ENCODE peak calls at places on chromosomes 16 and 17, in four cellular contexts. One of them, this sample, is unnamed.

GRCh38 chr17:20118280-20118679 is 109.1 kb downstream of the SPECC1 start:
- DNase-seq in A549: no peak
- DNase-seq in Calu3: no peak
- DNase-seq in upper lobe of left lung: no peak
- DNase-seq in this sample: no peak

GRCh38 chr16:84053237-84053636 is 10.6 kb upstream of the SLC38A8 start:
- DNase-seq in A549: no peak
- DNase-seq in upper lobe of left lung: no peak
- DNase-seq in Calu3: no peak
- DNase-seq in this sample: no peak

GRCh38 chr16:50697881-50698767 is 4.7 kb downstream of the NOD2 start:
- DNase-seq in Calu3: peak
- DNase-seq in upper lobe of left lung: no peak
- DNase-seq in A549: no peak
- DNase-seq in this sample: peak

GRCh38 chr17:61152898-61153297 is 246.7 kb upstream of the TBX2 start:
- DNase-seq in upper lobe of left lung: no peak
- DNase-seq in Calu3: no peak
- DNase-seq in A549: no peak
- DNase-seq in this sample: no peak

GRCh38 chr17:30113213-30113612 is 3.4 kb upstream of the NSRP1 start:
- DNase-seq in Calu3: peak
- DNase-seq in A549: peak
- DNase-seq in upper lobe of left lung: no peak
- DNase-seq in this sample: peak

GRCh38 chr17:4948166-4948996 is at the start of gene PFN1:
- DNase-seq in upper lobe of left lung: peak
- DNase-seq in Calu3: peak
- DNase-seq in A549: peak
- DNase-seq in this sample: peak

GRCh38 chr17:58329808-58330543 is 1.4 kb upstream of the TSPOAP1 start:
- DNase-seq in Calu3: no peak
- DNase-seq in upper lobe of left lung: no peak
- DNase-seq in A549: no peak
- DNase-seq in this sample: no peak

GRCh38 chr16:88724855-88725555 is 18.7 kb downstream of the CTU2 start:
- DNase-seq in Calu3: no peak
- DNase-seq in A549: no peak
- DNase-seq in upper lobe of left lung: peak
- DNase-seq in this sample: no peak

GRCh38 chr17:7097940-7098339 is 16.7 kb downstream of the ASGR2 start:
- DNase-seq in A549: no peak
- DNase-seq in upper lobe of left lung: no peak
- DNase-seq in Calu3: no peak
- DNase-seq in this sample: peak

GRCh38 chr17:21242026-21242700 is 11.0 kb downstream of the NATD1 start:
- DNase-seq in A549: no peak
- DNase-seq in upper lobe of left lung: no peak
- DNase-seq in Calu3: no peak
- DNase-seq in this sample: peak

GRCh38 chr16:1493746-1494094 is 560 bp downstream of the TELO2 start:
- DNase-seq in upper lobe of left lung: no peak
- DNase-seq in A549: no peak
- DNase-seq in Calu3: no peak
- DNase-seq in this sample: no peak

GRCh38 chr17:28327031-28327607 is 8.1 kb downstream of the TMEM97 start:
- DNase-seq in Calu3: no peak
- DNase-seq in A549: no peak
- DNase-seq in upper lobe of left lung: no peak
- DNase-seq in this sample: no peak

GRCh38 chr17:18981642-18982424 is 22.7 kb downstream of the FAM83G start:
- DNase-seq in Calu3: peak
- DNase-seq in A549: peak
- DNase-seq in upper lobe of left lung: peak
- DNase-seq in this sample: peak

GRCh38 chr16:52283581-52284375 is 263.2 kb downstream of the TOX3 start:
- DNase-seq in A549: no peak
- DNase-seq in upper lobe of left lung: no peak
- DNase-seq in Calu3: no peak
- DNase-seq in this sample: no peak

GRCh38 chr16:85428899-85429775 is 184.0 kb upstream of the GSE1 start:
- DNase-seq in upper lobe of left lung: peak
- DNase-seq in Calu3: no peak
- DNase-seq in A549: no peak
- DNase-seq in this sample: no peak

GRCh38 chr17:41599680-41600079 is 12.9 kb downstream of the KRT16 start:
- DNase-seq in A549: no peak
- DNase-seq in upper lobe of left lung: no peak
- DNase-seq in Calu3: no peak
- DNase-seq in this sample: no peak
- TF ChIP-seq CTCF in A549: no peak
- TF ChIP-seq CTCF in upper lobe of left lung: no peak
- TF ChIP-seq CTCF in Calu3: no peak
- TF ChIP-seq CTCF in this sample: no peak

GRCh38 chr17:9729034-9729650 is 62.2 kb downstream of the DHRS7C start:
- DNase-seq in Calu3: peak
- DNase-seq in A549: peak
- DNase-seq in upper lobe of left lung: no peak
- DNase-seq in this sample: peak

GRCh38 chr17:9728005-9728404 is 63.4 kb downstream of the DHRS7C start:
- DNase-seq in A549: no peak
- DNase-seq in upper lobe of left lung: no peak
- DNase-seq in Calu3: no peak
- DNase-seq in this sample: no peak

GRCh38 chr17:9726291-9726690 is 65.1 kb downstream of the DHRS7C start:
- DNase-seq in Calu3: no peak
- DNase-seq in upper lobe of left lung: no peak
- DNase-seq in A549: no peak
- DNase-seq in this sample: no peak

GRCh38 chr17:9728564-9728963 is 62.8 kb downstream of the DHRS7C start:
- DNase-seq in Calu3: no peak
- DNase-seq in A549: no peak
- DNase-seq in upper lobe of left lung: no peak
- DNase-seq in this sample: no peak

GRCh38 chr17:9725575-9725974 is 65.8 kb downstream of the DHRS7C start:
- DNase-seq in upper lobe of left lung: no peak
- DNase-seq in Calu3: no peak
- DNase-seq in A549: peak
- DNase-seq in this sample: no peak
- TF ChIP-seq CTCF in upper lobe of left lung: no peak
- TF ChIP-seq CTCF in Calu3: no peak
- TF ChIP-seq CTCF in A549: no peak
- TF ChIP-seq CTCF in this sample: no peak

GRCh38 chr17:996554-997344 is at the start of gene TIMM22:
- DNase-seq in Calu3: peak
- DNase-seq in A549: peak
- DNase-seq in upper lobe of left lung: peak
- DNase-seq in this sample: peak
- TF ChIP-seq CTCF in Calu3: peak
- TF ChIP-seq CTCF in A549: peak
- TF ChIP-seq CTCF in upper lobe of left lung: peak
- TF ChIP-seq CTCF in this sample: peak

GRCh38 chr16:81938331-81939163 is 72.7 kb downstream of the SDR42E1 start:
- DNase-seq in Calu3: no peak
- DNase-seq in upper lobe of left lung: no peak
- DNase-seq in A549: no peak
- DNase-seq in this sample: no peak

GRCh38 chr16:81939164-81940067 is 71.9 kb downstream of the SDR42E1 start:
- DNase-seq in upper lobe of left lung: no peak
- DNase-seq in Calu3: no peak
- DNase-seq in A549: peak
- DNase-seq in this sample: no peak

GRCh38 chr16:81945665-81946064 is 65.6 kb downstream of the SDR42E1 start:
- DNase-seq in upper lobe of left lung: no peak
- DNase-seq in A549: no peak
- DNase-seq in Calu3: no peak
- DNase-seq in this sample: peak

GRCh38 chr16:81937305-81938038 is 73.8 kb downstream of the SDR42E1 start:
- DNase-seq in upper lobe of left lung: no peak
- DNase-seq in A549: no peak
- DNase-seq in Calu3: no peak
- DNase-seq in this sample: no peak

GRCh38 chr16:81940781-81941560 is 70.3 kb downstream of the SDR42E1 start:
- DNase-seq in A549: peak
- DNase-seq in Calu3: peak
- DNase-seq in upper lobe of left lung: no peak
- DNase-seq in this sample: peak
- TF ChIP-seq CTCF in A549: peak
- TF ChIP-seq CTCF in Calu3: peak
- TF ChIP-seq CTCF in upper lobe of left lung: no peak
- TF ChIP-seq CTCF in this sample: peak

GRCh38 chr17:31926100-31926729 is 10.6 kb upstream of the SUZ12 start:
- DNase-seq in upper lobe of left lung: no peak
- DNase-seq in A549: no peak
- DNase-seq in Calu3: no peak
- DNase-seq in this sample: no peak
- TF ChIP-seq CTCF in upper lobe of left lung: no peak
- TF ChIP-seq CTCF in A549: no peak
- TF ChIP-seq CTCF in Calu3: no peak
- TF ChIP-seq CTCF in this sample: no peak

DNA sequence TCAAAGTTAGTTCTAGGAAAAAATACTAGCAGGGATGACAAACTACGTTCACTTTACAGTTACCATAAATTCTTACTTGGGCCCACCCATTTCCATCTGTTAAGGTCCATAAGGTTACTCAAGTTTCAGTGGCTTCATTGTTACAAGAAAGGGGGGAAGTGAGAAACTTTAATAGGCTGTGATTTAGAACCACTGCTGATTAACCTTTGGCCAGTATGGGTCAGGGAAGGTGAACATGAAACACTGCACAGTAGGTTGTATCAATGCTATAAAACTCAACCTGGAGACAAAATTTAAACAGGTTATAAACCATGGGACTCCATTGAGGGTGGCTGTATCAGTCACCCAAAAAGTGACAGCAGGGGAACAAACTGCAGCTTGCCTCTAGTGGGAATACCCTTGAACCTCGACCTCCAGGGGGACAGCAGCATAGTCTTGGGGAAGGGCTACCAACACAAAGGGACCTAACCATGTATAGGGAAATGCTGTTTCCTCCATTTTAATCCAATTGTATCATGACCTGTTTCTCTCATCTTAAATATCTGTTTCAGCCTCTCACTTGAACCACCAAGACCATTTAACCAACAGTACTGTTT is 10.4 kb downstream of the PTRH2 start:
- DNase-seq in A549: no peak
- DNase-seq in Calu3: no peak
- DNase-seq in upper lobe of left lung: no peak
- DNase-seq in this sample: no peak
- TF ChIP-seq CTCF in A549: no peak
- TF ChIP-seq CTCF in Calu3: no peak
- TF ChIP-seq CTCF in upper lobe of left lung: no peak
- TF ChIP-seq CTCF in this sample: no peak

GRCh38 chr17:45889579-45889978 is 4.8 kb upstream of the MAPT start:
- DNase-seq in Calu3: peak
- DNase-seq in upper lobe of left lung: no peak
- DNase-seq in A549: peak
- DNase-seq in this sample: no peak
- TF ChIP-seq CTCF in Calu3: no peak
- TF ChIP-seq CTCF in upper lobe of left lung: no peak
- TF ChIP-seq CTCF in A549: no peak
- TF ChIP-seq CTCF in this sample: peak

GRCh38 chr17:40109471-40109824 is 9.1 kb upstream of the NR1D1 start:
- DNase-seq in upper lobe of left lung: no peak
- DNase-seq in Calu3: no peak
- DNase-seq in A549: no peak
- DNase-seq in this sample: no peak
- TF ChIP-seq CTCF in upper lobe of left lung: no peak
- TF ChIP-seq CTCF in Calu3: no peak
- TF ChIP-seq CTCF in A549: peak
- TF ChIP-seq CTCF in this sample: peak

DNA sequence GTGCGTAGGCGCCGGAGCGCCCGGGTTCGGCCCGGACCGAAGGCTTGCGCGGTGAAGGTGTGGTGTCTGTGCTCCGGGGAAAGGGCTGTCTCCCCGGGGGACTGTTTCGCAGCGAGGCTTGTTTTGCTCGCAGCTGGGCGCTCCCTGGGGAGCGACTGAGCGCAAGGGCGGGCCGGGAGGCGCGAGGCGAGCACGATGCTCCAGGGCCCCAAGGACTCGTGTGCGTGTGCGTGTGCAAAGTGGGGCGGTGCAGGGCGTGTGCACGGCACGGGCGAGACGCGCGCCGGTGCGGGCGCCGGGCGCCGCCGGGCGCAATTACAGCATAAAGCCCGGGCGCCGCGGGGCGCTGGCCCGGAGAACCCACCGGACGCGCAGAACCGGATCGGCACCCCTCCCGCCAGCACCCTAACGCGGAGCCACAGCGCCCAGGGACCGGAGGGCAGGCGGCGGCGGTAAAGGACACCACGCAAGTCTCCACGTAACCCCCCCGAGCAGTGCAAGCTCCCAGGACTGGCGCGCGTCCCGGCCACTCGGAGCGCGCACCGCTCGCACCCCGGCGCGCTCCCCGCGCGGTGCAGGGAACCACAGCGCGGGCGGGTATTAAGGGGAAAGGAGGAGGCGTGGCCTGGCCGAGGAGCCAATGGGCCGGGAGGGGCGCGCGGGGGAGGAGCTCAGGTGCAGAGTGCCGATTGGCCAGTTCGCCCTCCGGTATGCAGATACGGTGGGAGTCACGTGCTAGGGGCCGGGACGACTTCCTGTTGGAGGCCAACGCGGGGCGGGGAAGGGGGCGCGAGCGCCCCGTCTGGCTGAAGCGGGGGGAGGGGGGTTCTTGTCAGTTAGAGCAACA is at the start of gene TNRC6C:
- DNase-seq in upper lobe of left lung: peak
- DNase-seq in A549: peak
- DNase-seq in Calu3: peak
- DNase-seq in this sample: peak
- TF ChIP-seq CTCF in upper lobe of left lung: peak
- TF ChIP-seq CTCF in A549: peak
- TF ChIP-seq CTCF in Calu3: no peak
- TF ChIP-seq CTCF in this sample: peak